ENCODE peak calls at places on chromosomes 1 and 21, in nine cellular contexts. H is MM.1S; E is pulmonary artery endothelial cell; L is posterior cingulate gyrus; B is AG08395; S is stimulated activated CD4-positive, alpha-beta T cell treated with anti-CD3 and anti-CD28 coated beads, Interleukin-1b, Interleukin-23, amount 100 ng/mL, for 1 hour; C is Panc1; I is iris pigment epithelial cell; P is neural crest cell. Q is an unnamed sample.

GRCh38 chr1:19613075-19613748 is 30.9 kb upstream of the NBL1 start:
- DNase-seq in I (no peak), C (no peak), B (no peak), L (no peak), E (no peak), H (no peak), S (no peak), P (no peak), Q (no peak)

GRCh38 chr1:4027492-4028138 is 127.5 kb upstream of the C1orf174 start:
- DNase-seq in L (no peak), I (no peak), B (no peak), P (no peak), E (no peak), C (no peak), H (peak), S (no peak), Q (no peak)

GRCh38 chr1:71393301-71393700 is 312.5 kb upstream of the ZRANB2 start:
- DNase-seq in P (no peak), E (no peak), L (no peak), I (no peak), C (no peak), S (no peak), B (no peak), H (no peak), Q (no peak)

GRCh38 chr21:43343095-43343991 is 83.6 kb downstream of the SIK1 start:
- DNase-seq in C (no peak), E (no peak), B (no peak), S (no peak), P (no peak), I (no peak), H (no peak), L (no peak), Q (no peak)

GRCh38 chr1:205073511-205073910 is 10.7 kb downstream of the TMEM81 start:
- DNase-seq in L (no peak), B (no peak), E (no peak), S (no peak), P (no peak), I (no peak), H (no peak), C (no peak), Q (peak)

GRCh38 chr1:61869691-61870109 is 127.4 kb downstream of the PATJ start:
- DNase-seq in P (no peak), S (no peak), I (no peak), C (no peak), H (no peak), E (no peak), L (no peak), B (no peak), Q (no peak)

GRCh38 chr1:215665212-215665611 is 98.1 kb downstream of the KCTD3 start:
- DNase-seq in I (peak), E (no peak), C (no peak), H (no peak), S (no peak), L (no peak), B (no peak), P (no peak), Q (no peak)

GRCh38 chr1:94863919-94864318 is 43.8 kb downstream of the SLC44A3 start:
- DNase-seq in P (no peak), B (peak), L (no peak), I (peak), E (peak), H (no peak), C (peak), S (no peak), Q (no peak)

GRCh38 chr1:113247355-113247754 is 143.0 kb upstream of the MAGI3 start:
- DNase-seq in P (no peak), B (no peak), C (no peak), I (no peak), L (no peak), S (no peak), H (no peak), E (no peak), Q (no peak)

GRCh38 chr1:10740123-10740522 is 56.3 kb downstream of the CASZ1 start:
- DNase-seq in L (no peak), S (no peak), I (no peak), H (no peak), B (no peak), E (no peak), P (no peak), C (no peak), Q (no peak)

GRCh38 chr1:53278294-53278693 is 40.0 kb upstream of the MAGOH start:
- DNase-seq in I (no peak), C (peak), E (no peak), S (peak), P (peak), B (peak), L (peak), H (peak), Q (peak)

GRCh38 chr1:11649624-11650330 is 4.5 kb downstream of the FBXO2 start:
- DNase-seq in E (no peak), B (no peak), L (no peak), H (no peak), S (no peak), P (no peak), C (no peak), I (no peak), Q (no peak)

GRCh38 chr1:165907256-165907857 is 79.9 kb downstream of the UCK2 start:
- DNase-seq in E (no peak), L (no peak), C (no peak), I (peak), S (no peak), H (no peak), P (no peak), B (no peak), Q (no peak)

GRCh38 chr1:27555700-27556424 is 48.1 kb downstream of the AHDC1 start:
- DNase-seq in C (no peak), I (no peak), S (no peak), E (no peak), P (no peak), H (no peak), B (no peak), L (no peak), Q (no peak)

GRCh38 chr21:46056450-46056903 is 41.4 kb upstream of the COL6A2 start:
- DNase-seq in H (no peak), I (peak), B (peak), P (no peak), L (no peak), C (no peak), E (no peak), S (no peak), Q (peak)

GRCh38 chr1:67647036-67647798 is 37.8 kb upstream of the GADD45A start:
- DNase-seq in B (peak), H (no peak), S (no peak), P (no peak), C (no peak), E (no peak), I (no peak), L (no peak), Q (peak)

GRCh38 chr21:16588433-16588860 is 858.7 kb downstream of the USP25 start:
- DNase-seq in B (peak), H (no peak), L (peak), P (peak), C (peak), I (peak), E (no peak), S (no peak), Q (peak)

GRCh38 chr1:179042087-179042486 is 16.4 kb downstream of the FAM20B start:
- DNase-seq in S (no peak), I (no peak), L (no peak), C (no peak), P (no peak), H (no peak), B (no peak), E (no peak), Q (no peak)

GRCh38 chr1:61170328-61171238 is 88.2 kb downstream of the NFIA start:
- DNase-seq in C (no peak), H (no peak), E (no peak), I (peak), B (peak), P (no peak), L (no peak), S (no peak), Q (no peak)

GRCh38 chr1:31413405-31414005 is 492 bp downstream of the SERINC2 start:
- DNase-seq in P (peak), S (no peak), I (no peak), L (no peak), H (peak), E (no peak), C (no peak), B (peak), Q (peak)

GRCh38 chr21:29074783-29075182 is 1.3 kb upstream of the CCT8 start:
- DNase-seq in I (no peak), C (no peak), L (no peak), E (no peak), H (no peak), B (no peak), S (no peak), P (no peak), Q (no peak)

GRCh38 chr1:12016182-12016581 is 3.1 kb upstream of the MIIP start:
- DNase-seq in E (no peak), H (no peak), I (no peak), P (no peak), S (no peak), C (no peak), B (no peak), L (no peak), Q (no peak)

Q was measured in D341Med.